ENCODE peak calls at places on chromosomes 13 and 19, in seven cellular contexts. E is mesendoderm; F is esophagus squamous epithelium; P is NCI-H187 treated with DMSO at 0.1 percent for 48 hours; R is stimulated activated CD4-positive, alpha-beta T cell treated with anti-CD3 and anti-CD28 coated beads, Interleukin-4, amount 100 ng/mL, for 24 hours; I is erythroblast; D is activated CD4-positive, alpha-beta T cell treated with anti-CD3 and anti-CD28 coated beads, Interleukin-2, amount 50 U/mL, for 1 hour. T is an unnamed sample.

GRCh38 chr19:39131255-39131755 is 5.7 kb downstream of the PAK4 start:
- DNase-seq in E (no peak), F (no peak), P (no peak), R (no peak), I (no peak), D (no peak), T (no peak)

GRCh38 chr13:94479559-94480095 is at the start of gene DCT:
- DNase-seq in E (no peak), F (no peak), P (no peak), R (no peak), I (no peak), D (no peak), T (no peak)

GRCh38 chr13:106499905-106500304 is 35.6 kb downstream of the EFNB2 start:
- DNase-seq in E (no peak), F (no peak), P (no peak), R (no peak), I (peak; percentile 19), D (no peak), T (no peak)

GRCh38 chr19:17052439-17052838 is 22.8 kb downstream of the HAUS8 start:
- DNase-seq in E (peak; percentile 70), F (no peak), P (no peak), R (peak; percentile 25), I (peak; percentile 19), D (peak; percentile 31), T (no peak)

GRCh38 chr19:45103200-45103624 is 10.2 kb downstream of the PPP1R37 start:
- DNase-seq in E (no peak), F (no peak), P (no peak), R (peak; percentile 36), I (no peak), D (peak; percentile 43), T (no peak)

GRCh38 chr19:21705393-21705792 is 62.0 kb downstream of the ZNF100 start:
- DNase-seq in E (peak; percentile 3), F (no peak), P (no peak), R (no peak), I (no peak), D (no peak), T (no peak)

GRCh38 chr19:30340724-30341595 is 31.2 kb upstream of the ZNF536 start:
- DNase-seq in E (no peak), F (no peak), P (no peak), R (no peak), I (no peak), D (no peak), T (no peak)

GRCh38 chr19:43318796-43319314 is 34.6 kb upstream of the CD177 start:
- DNase-seq in E (peak; percentile 19), F (no peak), P (no peak), R (no peak), I (no peak), D (no peak), T (no peak)

GRCh38 chr19:19115954-19116353 is 22.3 kb downstream of the TMEM161A start:
- DNase-seq in E (peak; percentile 75), F (no peak), P (no peak), R (peak; percentile 41), I (no peak), D (peak; percentile 51), T (no peak)

GRCh38 chr19:4014541-4015491 is 7.3 kb downstream of the PIAS4 start:
- DNase-seq in E (peak; percentile 45), F (no peak), P (no peak), R (peak; percentile 27), I (no peak), D (peak; percentile 32), T (no peak)

GRCh38 chr19:45779231-45780145 is 2.8 kb downstream of the DMPK start:
- DNase-seq in E (peak; percentile 95), F (peak; percentile 55), P (peak; percentile 90), R (peak; percentile 86), I (peak; percentile 93), D (peak; percentile 80), T (no peak)

GRCh38 chr19:11113140-11113708 is 24.0 kb downstream of the LDLR start:
- DNase-seq in E (no peak), F (no peak), P (no peak), R (no peak), I (no peak), D (no peak), T (no peak)

GRCh38 chr19:10252707-10253106 is 693 bp downstream of the MRPL4 start:
- DNase-seq in E (no peak), F (no peak), P (no peak), R (no peak), I (no peak), D (no peak), T (no peak)

T was measured in coronary artery.